ENCODE peak calls at places on chromosomes 2 and 18, in nine cellular contexts. D is AG09319; P is AG08396; V is HFF-Myc; B is NCI-H146; Z is CD4-positive, alpha-beta T cell; E is activated T-cell treated with anti-CD3 and anti-CD28 coated beads for 1 hour; H is activated naive CD4-positive, alpha-beta T cell; C is HuH-7.5. K is an unnamed sample.

GRCh38 chr18:3451166-3451988 is 1.4 kb downstream of the TGIF1 start:
- DNase-seq in B (peak), C (peak), Z (peak), P (peak), H (peak), V (no peak), E (peak), D (peak), K (no peak)

GRCh38 chr2:70412294-70413075 is 110.6 kb upstream of the FAM136A start:
- DNase-seq in E (no peak), B (no peak), Z (no peak), H (no peak), C (no peak), P (no peak), V (no peak), D (no peak), K (no peak)

GRCh38 chr2:60411295-60411694 is 142.2 kb downstream of the BCL11A start:
- DNase-seq in D (no peak), V (no peak), Z (no peak), P (no peak), H (no peak), E (no peak), C (no peak), B (no peak), K (no peak)

GRCh38 chr2:106562826-106563594 is 75.8 kb downstream of the CD8B2 start:
- DNase-seq in V (no peak), H (no peak), E (no peak), P (no peak), Z (no peak), D (no peak), B (no peak), C (no peak), K (no peak)

GRCh38 chr2:181038796-181039195 is 58.4 kb downstream of the UBE2E3 start:
- DNase-seq in H (no peak), E (no peak), D (no peak), B (no peak), V (no peak), C (no peak), Z (no peak), P (no peak), K (no peak)

GRCh38 chr2:167127135-167127534 is 238.9 kb downstream of the XIRP2 start:
- DNase-seq in D (no peak), H (no peak), C (no peak), V (no peak), Z (no peak), B (no peak), P (no peak), E (no peak), K (no peak)

GRCh38 chr2:21029519-21029918 is 14.4 kb downstream of the APOB start:
- DNase-seq in E (no peak), P (no peak), Z (no peak), D (no peak), V (no peak), C (no peak), H (no peak), B (no peak), K (no peak)

GRCh38 chr18:26134110-26134509 is 441 bp downstream of the PSMA8 start:
- DNase-seq in D (no peak), B (no peak), C (no peak), P (no peak), H (no peak), Z (no peak), V (no peak), E (no peak), K (no peak)

GRCh38 chr2:30708491-30709290 is 98.6 kb downstream of the CAPN13 start:
- DNase-seq in H (no peak), P (peak), E (no peak), Z (no peak), D (no peak), V (no peak), C (no peak), B (no peak), K (no peak)

GRCh38 chr18:5159080-5159479 is 38.0 kb downstream of the AKAIN1 start:
- DNase-seq in E (no peak), Z (peak), D (no peak), H (peak), V (no peak), C (no peak), B (no peak), P (no peak), K (no peak)

GRCh38 chr2:142825861-142826260 is 51.6 kb upstream of the KYNU start:
- DNase-seq in H (no peak), V (no peak), C (no peak), P (no peak), B (no peak), Z (no peak), E (no peak), D (peak), K (no peak)

GRCh38 chr2:31770718-31771117 is 190.0 kb upstream of the SRD5A2 start:
- DNase-seq in B (no peak), H (no peak), D (no peak), E (no peak), P (no peak), Z (no peak), C (no peak), V (no peak), K (no peak)

GRCh38 chr2:30280596-30281434 is 49.5 kb downstream of the LBH start:
- DNase-seq in V (no peak), B (no peak), E (no peak), P (no peak), H (no peak), Z (no peak), C (no peak), D (no peak), K (no peak)

GRCh38 chr18:76098728-76099514 is 396.1 kb downstream of the ZNF516 start:
- DNase-seq in H (no peak), B (peak), C (no peak), P (no peak), E (no peak), D (no peak), Z (no peak), V (no peak), K (no peak)

GRCh38 chr18:69002233-69002632 is 204.4 kb downstream of the CCDC102B start:
- DNase-seq in C (no peak), Z (no peak), E (no peak), H (no peak), P (no peak), V (no peak), B (no peak), D (no peak), K (no peak)

GRCh38 chr2:101330253-101330921 is 21.9 kb upstream of the RNF149 start:
- DNase-seq in P (no peak), E (no peak), V (no peak), Z (peak), B (no peak), D (no peak), H (peak), C (peak), K (no peak)

GRCh38 chr2:240628507-240629418 is 3.5 kb downstream of the GPR35 start:
- DNase-seq in B (peak), D (no peak), P (no peak), H (no peak), V (no peak), Z (no peak), E (no peak), C (no peak), K (no peak)

GRCh38 chr2:143579456-143579855 is 450.2 kb downstream of the ARHGAP15 start:
- DNase-seq in P (no peak), C (no peak), V (no peak), Z (no peak), D (no peak), H (no peak), E (no peak), B (no peak), K (no peak)

GRCh38 chr2:68303033-68303901 is 16.5 kb downstream of the CNRIP1 start:
- DNase-seq in B (no peak), P (no peak), C (no peak), D (no peak), E (no peak), V (no peak), Z (no peak), H (no peak), K (no peak)

GRCh38 chr2:174561283-174562275 is 36.0 kb downstream of the WIPF1 start:
- DNase-seq in V (no peak), H (no peak), C (no peak), D (peak), Z (no peak), E (no peak), P (peak), B (no peak), K (no peak)

GRCh38 chr18:77108001-77108692 is 24.4 kb downstream of the MBP start:
- DNase-seq in H (no peak), E (no peak), V (no peak), D (no peak), C (no peak), B (no peak), P (peak), Z (no peak), K (no peak)

GRCh38 chr2:182381225-182381624 is 45.6 kb downstream of the PDE1A start:
- DNase-seq in V (no peak), C (no peak), Z (no peak), H (no peak), D (no peak), P (no peak), B (no peak), E (no peak), K (no peak)

GRCh38 chr2:19461504-19461903 is 103.1 kb upstream of the OSR1 start:
- DNase-seq in D (no peak), P (no peak), C (no peak), V (no peak), H (no peak), B (peak), E (no peak), Z (no peak), K (no peak)

GRCh38 chr2:183024701-183025100 is 13.6 kb downstream of the NCKAP1 start:
- DNase-seq in D (no peak), C (no peak), H (no peak), Z (no peak), V (peak), P (no peak), E (no peak), B (no peak), K (no peak)

GRCh38 chr2:18516112-18516511 is 44.3 kb downstream of the RDH14 start:
- DNase-seq in C (no peak), B (no peak), V (peak), Z (no peak), P (peak), E (no peak), D (no peak), H (no peak), K (no peak)

GRCh38 chr2:145157626-145158025 is 637.7 kb upstream of the ZEB2 start:
- DNase-seq in E (no peak), D (no peak), C (no peak), H (no peak), Z (no peak), P (peak), B (no peak), V (no peak), K (no peak)

GRCh38 chr2:36805635-36806224 is 109.2 kb downstream of the VIT start:
- DNase-seq in V (no peak), C (no peak), Z (no peak), D (no peak), E (no peak), P (no peak), B (peak), H (no peak), K (no peak)

GRCh38 chr2:141711627-141712026 is 419.2 kb downstream of the LRP1B start:
- DNase-seq in H (no peak), Z (no peak), P (no peak), C (no peak), B (no peak), E (no peak), V (no peak), D (no peak), K (no peak)

GRCh38 chr2:235639387-235639786 is 145.5 kb downstream of the AGAP1 start:
- DNase-seq in B (peak), Z (no peak), H (no peak), D (peak), V (peak), E (no peak), P (peak), C (no peak), K (no peak)

GRCh38 chr2:70141754-70142589 is 48.8 kb downstream of the C2orf42 start:
- DNase-seq in Z (no peak), P (peak), C (peak), E (no peak), H (peak), D (no peak), B (peak), V (no peak), K (no peak)

GRCh38 chr2:102442967-102443828 is 20.2 kb downstream of the IL18RAP start:
- DNase-seq in Z (peak), H (peak), V (no peak), D (no peak), P (peak), B (no peak), C (no peak), E (peak), K (no peak)

GRCh38 chr2:95353613-95354468 is 48.7 kb upstream of the FAHD2A start:
- DNase-seq in Z (no peak), B (no peak), C (no peak), D (no peak), V (no peak), E (no peak), H (no peak), P (no peak), K (no peak)

GRCh38 chr2:5560981-5561380 is 131.2 kb upstream of the SOX11 start:
- DNase-seq in H (no peak), D (no peak), P (peak), C (no peak), B (peak), E (no peak), Z (no peak), V (no peak), K (no peak)

GRCh38 chr2:9648821-9649220 is 18.0 kb upstream of the YWHAQ start:
- DNase-seq in V (no peak), P (no peak), C (no peak), B (peak), D (no peak), H (no peak), E (no peak), Z (no peak), K (no peak)

GRCh38 chr2:178473931-178474330 is 4.5 kb downstream of the FKBP7 start:
- DNase-seq in P (no peak), C (no peak), H (no peak), V (no peak), D (no peak), B (no peak), E (no peak), Z (no peak), K (no peak)

GRCh38 chr2:172083725-172084483 is 1.4 kb upstream of the DLX1 start:
- DNase-seq in H (no peak), D (no peak), E (no peak), P (peak), V (no peak), C (no peak), Z (no peak), B (peak), K (no peak)

GRCh38 chr2:134021830-134022524 is 231.9 kb upstream of the MGAT5 start:
- DNase-seq in E (no peak), C (no peak), V (no peak), P (no peak), D (no peak), H (no peak), Z (no peak), B (no peak), K (no peak)

GRCh38 chr2:209970271-209970670 is 32.2 kb upstream of the RPE start:
- DNase-seq in V (no peak), C (no peak), D (no peak), Z (no peak), B (no peak), E (no peak), H (no peak), P (peak), K (no peak)